ENCODE peak calls at places on chromosomes 2 and 18, in six cellular contexts. One of them, this sample, is unnamed.
A peak's percentile ranks its signal among the peaks of the same experiment; 100 is the strongest.

GRCh38 chr2:148720501-148720998 is 76.0 kb downstream of the EPC2 start:
- DNase-seq in RWPE1: no peak
- DNase-seq in EH: peak; percentile 18
- DNase-seq in activated naive CD4-positive, alpha-beta T cell: no peak
- DNase-seq in HuH-7.5: no peak
- DNase-seq in NCI-H1092: peak; percentile 21
- DNase-seq in this sample: no peak

GRCh38 chr18:31555971-31556747 is 35.5 kb upstream of the TTR start:
- DNase-seq in RWPE1: peak; percentile 21
- DNase-seq in EH: peak; percentile 57
- DNase-seq in activated naive CD4-positive, alpha-beta T cell: no peak
- DNase-seq in HuH-7.5: no peak
- DNase-seq in NCI-H1092: peak; percentile 66
- DNase-seq in this sample: no peak

GRCh38 chr2:70504750-70505149 is 48.9 kb downstream of the TGFA start:
- DNase-seq in RWPE1: no peak
- DNase-seq in EH: no peak
- DNase-seq in activated naive CD4-positive, alpha-beta T cell: no peak
- DNase-seq in HuH-7.5: no peak
- DNase-seq in NCI-H1092: no peak
- DNase-seq in this sample: no peak

GRCh38 chr2:172103471-172104292 is 982 bp upstream of the DLX2 start:
- DNase-seq in RWPE1: peak; percentile 86
- DNase-seq in EH: peak; percentile 85
- DNase-seq in activated naive CD4-positive, alpha-beta T cell: peak; percentile 16
- DNase-seq in HuH-7.5: peak; percentile 96
- DNase-seq in NCI-H1092: peak; percentile 62
- DNase-seq in this sample: no peak

GRCh38 chr2:128032092-128032491 is 4.2 kb upstream of the SAP130 start:
- DNase-seq in RWPE1: peak; percentile 13
- DNase-seq in EH: peak; percentile 3
- DNase-seq in activated naive CD4-positive, alpha-beta T cell: no peak
- DNase-seq in HuH-7.5: no peak
- DNase-seq in NCI-H1092: no peak
- DNase-seq in this sample: no peak

GRCh38 chr2:71069376-71069775 is 928 bp downstream of the NAGK start:
- DNase-seq in RWPE1: no peak
- DNase-seq in EH: peak; percentile 60
- DNase-seq in activated naive CD4-positive, alpha-beta T cell: no peak
- DNase-seq in HuH-7.5: no peak
- DNase-seq in NCI-H1092: no peak
- DNase-seq in this sample: no peak

GRCh38 chr2:58484201-58484600 is 243.1 kb upstream of the FANCL start:
- DNase-seq in RWPE1: peak; percentile 3
- DNase-seq in EH: peak; percentile 73
- DNase-seq in activated naive CD4-positive, alpha-beta T cell: no peak
- DNase-seq in HuH-7.5: no peak
- DNase-seq in NCI-H1092: no peak
- DNase-seq in this sample: no peak

GRCh38 chr18:72543362-72544055 is 633 bp downstream of the CBLN2 start:
- DNase-seq in RWPE1: no peak
- DNase-seq in EH: no peak
- DNase-seq in activated naive CD4-positive, alpha-beta T cell: no peak
- DNase-seq in HuH-7.5: no peak
- DNase-seq in NCI-H1092: peak; percentile 39
- DNase-seq in this sample: no peak

GRCh38 chr2:15934291-15934945 is 5.9 kb upstream of the MYCN start:
- DNase-seq in RWPE1: no peak
- DNase-seq in EH: no peak
- DNase-seq in activated naive CD4-positive, alpha-beta T cell: no peak
- DNase-seq in HuH-7.5: no peak
- DNase-seq in NCI-H1092: no peak
- DNase-seq in this sample: no peak

GRCh38 chr2:56985609-56986008 is 801.8 kb downstream of the CCDC85A start:
- DNase-seq in RWPE1: no peak
- DNase-seq in EH: no peak
- DNase-seq in activated naive CD4-positive, alpha-beta T cell: no peak
- DNase-seq in HuH-7.5: no peak
- DNase-seq in NCI-H1092: no peak
- DNase-seq in this sample: no peak

GRCh38 chr18:51941999-51942398 is 398.0 kb upstream of the DCC start:
- DNase-seq in RWPE1: no peak
- DNase-seq in EH: no peak
- DNase-seq in activated naive CD4-positive, alpha-beta T cell: no peak
- DNase-seq in HuH-7.5: no peak
- DNase-seq in NCI-H1092: no peak
- DNase-seq in this sample: no peak

GRCh38 chr2:2636813-2637212 is 305.7 kb upstream of the MYT1L start:
- DNase-seq in RWPE1: no peak
- DNase-seq in EH: no peak
- DNase-seq in activated naive CD4-positive, alpha-beta T cell: no peak
- DNase-seq in HuH-7.5: no peak
- DNase-seq in NCI-H1092: no peak
- DNase-seq in this sample: no peak

GRCh38 chr2:130963849-130964793 is 127.4 kb downstream of the ARHGEF4 start:
- DNase-seq in RWPE1: no peak
- DNase-seq in EH: peak; percentile 12
- DNase-seq in activated naive CD4-positive, alpha-beta T cell: no peak
- DNase-seq in HuH-7.5: no peak
- DNase-seq in NCI-H1092: peak; percentile 1
- DNase-seq in this sample: no peak

GRCh38 chr2:41772697-41773096 is 275.1 kb upstream of the PKDCC start:
- DNase-seq in RWPE1: no peak
- DNase-seq in EH: no peak
- DNase-seq in activated naive CD4-positive, alpha-beta T cell: no peak
- DNase-seq in HuH-7.5: no peak
- DNase-seq in NCI-H1092: no peak
- DNase-seq in this sample: no peak

GRCh38 chr2:120568089-120568974 is 167.3 kb upstream of the GLI2 start:
- DNase-seq in RWPE1: no peak
- DNase-seq in EH: peak; percentile 16
- DNase-seq in activated naive CD4-positive, alpha-beta T cell: no peak
- DNase-seq in HuH-7.5: no peak
- DNase-seq in NCI-H1092: no peak
- DNase-seq in this sample: no peak

GRCh38 chr2:126635281-126635680 is 20.7 kb upstream of the GYPC start:
- DNase-seq in RWPE1: no peak
- DNase-seq in EH: peak; percentile 29
- DNase-seq in activated naive CD4-positive, alpha-beta T cell: no peak
- DNase-seq in HuH-7.5: no peak
- DNase-seq in NCI-H1092: no peak
- DNase-seq in this sample: no peak

GRCh38 chr2:207149253-207150213 is 16.2 kb downstream of the KLF7 start:
- DNase-seq in RWPE1: no peak
- DNase-seq in EH: peak; percentile 43
- DNase-seq in activated naive CD4-positive, alpha-beta T cell: no peak
- DNase-seq in HuH-7.5: no peak
- DNase-seq in NCI-H1092: no peak
- DNase-seq in this sample: no peak

GRCh38 chr2:189407161-189407943 is 33.9 kb upstream of the WDR75 start:
- DNase-seq in RWPE1: peak; percentile 11
- DNase-seq in EH: peak; percentile 87
- DNase-seq in activated naive CD4-positive, alpha-beta T cell: no peak
- DNase-seq in HuH-7.5: no peak
- DNase-seq in NCI-H1092: no peak
- DNase-seq in this sample: no peak

GRCh38 chr18:74222710-74223497 is 68.9 kb downstream of the CYB5A start:
- DNase-seq in RWPE1: no peak
- DNase-seq in EH: no peak
- DNase-seq in activated naive CD4-positive, alpha-beta T cell: no peak
- DNase-seq in HuH-7.5: no peak
- DNase-seq in NCI-H1092: no peak
- DNase-seq in this sample: no peak

GRCh38 chr2:172215172-172215935 is 112.7 kb upstream of the DLX2 start:
- DNase-seq in RWPE1: no peak
- DNase-seq in EH: peak; percentile 22
- DNase-seq in activated naive CD4-positive, alpha-beta T cell: no peak
- DNase-seq in HuH-7.5: no peak
- DNase-seq in NCI-H1092: no peak
- DNase-seq in this sample: no peak

GRCh38 chr2:32427672-32428622 is 71.1 kb downstream of the BIRC6 start:
- DNase-seq in RWPE1: no peak
- DNase-seq in EH: peak; percentile 14
- DNase-seq in activated naive CD4-positive, alpha-beta T cell: no peak
- DNase-seq in HuH-7.5: no peak
- DNase-seq in NCI-H1092: peak; percentile 53
- DNase-seq in this sample: no peak